ENCODE peak calls at places on chromosomes 12 and 14, in six cellular contexts. One of them, this sample, is unnamed.

GRCh38 chr12:85279449-85280137 is 427 bp upstream of the ALX1 start:
- DNase-seq in stomach: no peak
- DNase-seq in A549: no peak
- DNase-seq in upper lobe of left lung: no peak
- DNase-seq in tibial nerve: no peak
- DNase-seq in suprapubic skin: peak
- DNase-seq in this sample: peak

GRCh38 chr12:97575792-97576191 is 113.2 kb downstream of the RMST start:
- DNase-seq in A549: no peak
- DNase-seq in tibial nerve: no peak
- DNase-seq in stomach: no peak
- DNase-seq in upper lobe of left lung: no peak
- DNase-seq in suprapubic skin: no peak
- DNase-seq in this sample: no peak

GRCh38 chr12:122082621-122083356 is 4.2 kb downstream of the MLXIP start:
- DNase-seq in tibial nerve: no peak
- DNase-seq in A549: no peak
- DNase-seq in stomach: no peak
- DNase-seq in suprapubic skin: no peak
- DNase-seq in upper lobe of left lung: no peak
- DNase-seq in this sample: no peak

GRCh38 chr12:30111719-30112118 is 328.0 kb upstream of the TMTC1 start:
- DNase-seq in suprapubic skin: no peak
- DNase-seq in tibial nerve: no peak
- DNase-seq in upper lobe of left lung: no peak
- DNase-seq in A549: no peak
- DNase-seq in stomach: no peak
- DNase-seq in this sample: no peak

GRCh38 chr12:65937181-65937641 is 112.9 kb downstream of the HMGA2 start:
- DNase-seq in stomach: no peak
- DNase-seq in upper lobe of left lung: no peak
- DNase-seq in tibial nerve: no peak
- DNase-seq in suprapubic skin: no peak
- DNase-seq in A549: no peak
- DNase-seq in this sample: no peak

GRCh38 chr14:73753887-73754880 is 40.0 kb upstream of the PNMA1 start:
- DNase-seq in upper lobe of left lung: peak
- DNase-seq in tibial nerve: no peak
- DNase-seq in suprapubic skin: no peak
- DNase-seq in stomach: no peak
- DNase-seq in A549: no peak
- DNase-seq in this sample: no peak

GRCh38 chr14:53209370-53209769 is 56.2 kb upstream of the DDHD1 start:
- DNase-seq in suprapubic skin: no peak
- DNase-seq in A549: no peak
- DNase-seq in tibial nerve: no peak
- DNase-seq in upper lobe of left lung: no peak
- DNase-seq in stomach: no peak
- DNase-seq in this sample: no peak

GRCh38 chr12:124681779-124682391 is 114.5 kb upstream of the NCOR2 start:
- DNase-seq in upper lobe of left lung: no peak
- DNase-seq in tibial nerve: peak
- DNase-seq in stomach: no peak
- DNase-seq in A549: peak
- DNase-seq in suprapubic skin: no peak
- DNase-seq in this sample: no peak

GRCh38 chr14:80565001-80565400 is 353.7 kb upstream of the DIO2 start:
- DNase-seq in A549: no peak
- DNase-seq in tibial nerve: no peak
- DNase-seq in suprapubic skin: no peak
- DNase-seq in stomach: no peak
- DNase-seq in upper lobe of left lung: no peak
- DNase-seq in this sample: no peak

GRCh38 chr12:95551305-95551704 is at the start of gene USP44:
- DNase-seq in stomach: no peak
- DNase-seq in tibial nerve: no peak
- DNase-seq in upper lobe of left lung: no peak
- DNase-seq in suprapubic skin: no peak
- DNase-seq in A549: no peak
- DNase-seq in this sample: peak

GRCh38 chr14:103880334-103880985 is 33.1 kb upstream of the PPP1R13B start:
- DNase-seq in upper lobe of left lung: peak
- DNase-seq in A549: peak
- DNase-seq in stomach: peak
- DNase-seq in suprapubic skin: peak
- DNase-seq in tibial nerve: peak
- DNase-seq in this sample: no peak

GRCh38 chr12:118874698-118875548 is 106.4 kb upstream of the SRRM4 start:
- DNase-seq in tibial nerve: no peak
- DNase-seq in stomach: no peak
- DNase-seq in A549: no peak
- DNase-seq in suprapubic skin: no peak
- DNase-seq in upper lobe of left lung: no peak
- DNase-seq in this sample: peak

GRCh38 chr12:49922349-49923034 is 18.8 kb upstream of the FAIM2 start:
- DNase-seq in A549: no peak
- DNase-seq in upper lobe of left lung: no peak
- DNase-seq in tibial nerve: no peak
- DNase-seq in stomach: no peak
- DNase-seq in suprapubic skin: no peak
- DNase-seq in this sample: no peak

GRCh38 chr12:32918890-32919791 is 22.6 kb upstream of the PKP2 start:
- DNase-seq in tibial nerve: no peak
- DNase-seq in upper lobe of left lung: no peak
- DNase-seq in suprapubic skin: no peak
- DNase-seq in stomach: no peak
- DNase-seq in A549: no peak
- DNase-seq in this sample: no peak

GRCh38 chr12:107014050-107014449 is 27.1 kb upstream of the MTERF2 start:
- DNase-seq in A549: peak
- DNase-seq in stomach: peak
- DNase-seq in suprapubic skin: no peak
- DNase-seq in tibial nerve: no peak
- DNase-seq in upper lobe of left lung: peak
- DNase-seq in this sample: no peak

GRCh38 chr12:62866451-62867082 is 68.4 kb downstream of the PPM1H start:
- DNase-seq in upper lobe of left lung: no peak
- DNase-seq in suprapubic skin: no peak
- DNase-seq in A549: peak
- DNase-seq in tibial nerve: no peak
- DNase-seq in stomach: no peak
- DNase-seq in this sample: no peak

GRCh38 chr14:75200451-75200850 is 24.0 kb upstream of the TMED10 start:
- DNase-seq in suprapubic skin: no peak
- DNase-seq in stomach: peak
- DNase-seq in tibial nerve: no peak
- DNase-seq in upper lobe of left lung: peak
- DNase-seq in A549: no peak
- DNase-seq in this sample: no peak

GRCh38 chr12:8493084-8493483 is 20.2 kb upstream of the CLEC4D start:
- DNase-seq in stomach: no peak
- DNase-seq in tibial nerve: no peak
- DNase-seq in suprapubic skin: no peak
- DNase-seq in upper lobe of left lung: peak
- DNase-seq in A549: no peak
- DNase-seq in this sample: no peak

GRCh38 chr12:64256166-64256800 is 34.2 kb upstream of the KICS2 start:
- DNase-seq in suprapubic skin: no peak
- DNase-seq in stomach: no peak
- DNase-seq in A549: no peak
- DNase-seq in tibial nerve: no peak
- DNase-seq in upper lobe of left lung: no peak
- DNase-seq in this sample: no peak

GRCh38 chr12:80935076-80935475 is 2.7 kb downstream of the LIN7A start:
- DNase-seq in tibial nerve: no peak
- DNase-seq in suprapubic skin: no peak
- DNase-seq in A549: no peak
- DNase-seq in upper lobe of left lung: no peak
- DNase-seq in stomach: no peak
- DNase-seq in this sample: no peak

GRCh38 chr12:113097716-113098427 is 37.7 kb downstream of the RASAL1 start:
- DNase-seq in suprapubic skin: no peak
- DNase-seq in tibial nerve: peak
- DNase-seq in stomach: no peak
- DNase-seq in upper lobe of left lung: no peak
- DNase-seq in A549: no peak
- DNase-seq in this sample: peak

GRCh38 chr12:52066346-52067080 is 3.3 kb upstream of the ATG101 start:
- DNase-seq in tibial nerve: no peak
- DNase-seq in A549: no peak
- DNase-seq in upper lobe of left lung: no peak
- DNase-seq in suprapubic skin: no peak
- DNase-seq in stomach: no peak
- DNase-seq in this sample: no peak

GRCh38 chr12:57619434-57620244 is 8.4 kb downstream of the ARHGEF25 start:
- DNase-seq in upper lobe of left lung: peak
- DNase-seq in tibial nerve: no peak
- DNase-seq in stomach: peak
- DNase-seq in A549: no peak
- DNase-seq in suprapubic skin: no peak
- DNase-seq in this sample: peak

GRCh38 chr12:102612008-102612407 is 131.6 kb upstream of the IGF1 start:
- DNase-seq in tibial nerve: no peak
- DNase-seq in stomach: no peak
- DNase-seq in upper lobe of left lung: no peak
- DNase-seq in suprapubic skin: no peak
- DNase-seq in A549: no peak
- DNase-seq in this sample: no peak

GRCh38 chr12:4084631-4085030 is 188.9 kb upstream of the CCND2 start:
- DNase-seq in A549: no peak
- DNase-seq in upper lobe of left lung: no peak
- DNase-seq in tibial nerve: no peak
- DNase-seq in suprapubic skin: no peak
- DNase-seq in stomach: no peak
- DNase-seq in this sample: no peak

GRCh38 chr12:111788178-111788654 is 21.5 kb downstream of the ALDH2 start:
- DNase-seq in suprapubic skin: no peak
- DNase-seq in A549: no peak
- DNase-seq in stomach: peak
- DNase-seq in upper lobe of left lung: no peak
- DNase-seq in tibial nerve: no peak
- DNase-seq in this sample: no peak

GRCh38 chr14:52695481-52696091 is at the start of gene ERO1A:
- DNase-seq in suprapubic skin: peak
- DNase-seq in tibial nerve: peak
- DNase-seq in A549: peak
- DNase-seq in stomach: peak
- DNase-seq in upper lobe of left lung: peak
- DNase-seq in this sample: no peak

GRCh38 chr14:102775855-102776760 is 1.1 kb upstream of the TRAF3 start:
- DNase-seq in stomach: peak
- DNase-seq in tibial nerve: no peak
- DNase-seq in upper lobe of left lung: peak
- DNase-seq in A549: no peak
- DNase-seq in suprapubic skin: no peak
- DNase-seq in this sample: no peak

GRCh38 chr12:112380663-112381420 is 1.4 kb downstream of the HECTD4 start:
- DNase-seq in stomach: no peak
- DNase-seq in A549: no peak
- DNase-seq in tibial nerve: no peak
- DNase-seq in suprapubic skin: no peak
- DNase-seq in upper lobe of left lung: no peak
- DNase-seq in this sample: peak

GRCh38 chr12:108394196-108394595 is 55.1 kb upstream of the CMKLR1 start:
- DNase-seq in stomach: no peak
- DNase-seq in tibial nerve: no peak
- DNase-seq in suprapubic skin: no peak
- DNase-seq in A549: no peak
- DNase-seq in upper lobe of left lung: no peak
- DNase-seq in this sample: no peak

GRCh38 chr14:27845241-27845850 is 921.2 kb upstream of the FOXG1 start:
- DNase-seq in tibial nerve: no peak
- DNase-seq in A549: no peak
- DNase-seq in stomach: no peak
- DNase-seq in upper lobe of left lung: no peak
- DNase-seq in suprapubic skin: no peak
- DNase-seq in this sample: no peak

GRCh38 chr12:26493656-26494055 is 298.3 kb downstream of the SSPN start:
- DNase-seq in stomach: no peak
- DNase-seq in suprapubic skin: no peak
- DNase-seq in upper lobe of left lung: no peak
- DNase-seq in tibial nerve: no peak
- DNase-seq in A549: no peak
- DNase-seq in this sample: no peak
- TF ChIP-seq EP300 in stomach: no peak
- TF ChIP-seq EP300 in suprapubic skin: no peak
- TF ChIP-seq EP300 in upper lobe of left lung: no peak
- TF ChIP-seq EP300 in tibial nerve: no peak
- TF ChIP-seq EP300 in A549: no peak
- TF ChIP-seq EP300 in this sample: no peak

GRCh38 chr14:68401855-68402254 is 391.0 kb downstream of the ZFP36L1 start:
- DNase-seq in upper lobe of left lung: no peak
- DNase-seq in A549: no peak
- DNase-seq in tibial nerve: no peak
- DNase-seq in stomach: no peak
- DNase-seq in suprapubic skin: no peak
- DNase-seq in this sample: no peak
- TF ChIP-seq EP300 in upper lobe of left lung: no peak
- TF ChIP-seq EP300 in A549: no peak
- TF ChIP-seq EP300 in tibial nerve: no peak
- TF ChIP-seq EP300 in stomach: no peak
- TF ChIP-seq EP300 in suprapubic skin: no peak
- TF ChIP-seq EP300 in this sample: no peak

GRCh38 chr14:89407856-89408255 is 9.2 kb downstream of the FOXN3 start:
- DNase-seq in upper lobe of left lung: no peak
- DNase-seq in suprapubic skin: no peak
- DNase-seq in A549: no peak
- DNase-seq in tibial nerve: no peak
- DNase-seq in stomach: no peak
- DNase-seq in this sample: no peak
- TF ChIP-seq EP300 in upper lobe of left lung: no peak
- TF ChIP-seq EP300 in suprapubic skin: no peak
- TF ChIP-seq EP300 in A549: no peak
- TF ChIP-seq EP300 in tibial nerve: no peak
- TF ChIP-seq EP300 in stomach: no peak
- TF ChIP-seq EP300 in this sample: no peak

GRCh38 chr12:45726594-45727300 is 2.8 kb upstream of the ARID2 start:
- DNase-seq in A549: peak
- DNase-seq in upper lobe of left lung: peak
- DNase-seq in suprapubic skin: peak
- DNase-seq in tibial nerve: peak
- DNase-seq in stomach: peak
- DNase-seq in this sample: peak

GRCh38 chr12:45727301-45727993 is 2.1 kb upstream of the ARID2 start:
- DNase-seq in suprapubic skin: peak
- DNase-seq in stomach: peak
- DNase-seq in tibial nerve: peak
- DNase-seq in A549: peak
- DNase-seq in upper lobe of left lung: peak
- DNase-seq in this sample: peak

GRCh38 chr12:45728625-45729232 is 777 bp upstream of the ARID2 start:
- DNase-seq in tibial nerve: peak
- DNase-seq in suprapubic skin: peak
- DNase-seq in upper lobe of left lung: peak
- DNase-seq in A549: peak
- DNase-seq in stomach: peak
- DNase-seq in this sample: peak

GRCh38 chr12:45727994-45728624 is 1.4 kb upstream of the ARID2 start:
- DNase-seq in tibial nerve: no peak
- DNase-seq in suprapubic skin: no peak
- DNase-seq in A549: no peak
- DNase-seq in upper lobe of left lung: no peak
- DNase-seq in stomach: no peak
- DNase-seq in this sample: no peak

GRCh38 chr12:45725631-45726593 is 3.6 kb upstream of the ARID2 start:
- DNase-seq in tibial nerve: no peak
- DNase-seq in stomach: no peak
- DNase-seq in A549: peak
- DNase-seq in upper lobe of left lung: no peak
- DNase-seq in suprapubic skin: no peak
- DNase-seq in this sample: no peak
- TF ChIP-seq EP300 in tibial nerve: no peak
- TF ChIP-seq EP300 in stomach: no peak
- TF ChIP-seq EP300 in A549: no peak
- TF ChIP-seq EP300 in upper lobe of left lung: no peak
- TF ChIP-seq EP300 in suprapubic skin: no peak
- TF ChIP-seq EP300 in this sample: no peak